ENCODE peak calls at places on chromosomes 12 and 14, in nine cellular contexts. J, O, Z, A, P, N, B, V and H are unnamed samples.

GRCh38 chr14:97626088-97626487 is 828.9 kb downstream of the VRK1 start:
- DNase-seq in J (no peak), O (no peak), Z (no peak), A (no peak), P (no peak), N (no peak), B (no peak), V (no peak), H (no peak)

GRCh38 chr12:8603858-8604257 is 8.8 kb downstream of the AICDA start:
- DNase-seq in J (no peak), O (no peak), Z (no peak), A (no peak), P (no peak), N (no peak), B (no peak), V (no peak), H (no peak)

GRCh38 chr14:77376380-77376770 is 519 bp downstream of the TMED8 start:
- DNase-seq in J (peak; percentile 22), O (no peak), Z (no peak), A (peak; percentile 31), P (no peak), N (peak; percentile 21), B (peak; percentile 4), V (peak; percentile 25), H (peak; percentile 8)

GRCh38 chr14:72701610-72702009 is 192.3 kb downstream of the DPF3 start:
- DNase-seq in J (no peak), O (no peak), Z (no peak), A (peak; percentile 93), P (no peak), N (no peak), B (no peak), V (no peak), H (no peak)

GRCh38 chr14:81400202-81400678 is at the start of gene STON2:
- DNase-seq in J (peak; percentile 28), O (no peak), Z (peak; percentile 32), A (peak; percentile 3), P (no peak), N (peak; percentile 90), B (no peak), V (no peak), H (no peak)

GRCh38 chr14:95432152-95433093 is 84.0 kb downstream of the SYNE3 start:
- DNase-seq in J (peak; percentile 68), O (no peak), Z (no peak), A (peak; percentile 50), P (peak; percentile 36), N (no peak), B (peak; percentile 78), V (peak; percentile 64), H (no peak)

GRCh38 chr12:49230176-49230575 is 34.7 kb upstream of the TUBA1C start:
- DNase-seq in J (no peak), O (no peak), Z (no peak), A (peak; percentile 60), P (peak; percentile 93), N (no peak), B (no peak), V (no peak), H (no peak)

GRCh38 chr14:106518054-106518943 is 991.9 kb downstream of the TMEM121 start:
- DNase-seq in J (peak; percentile 15), O (peak; percentile 86), Z (peak; percentile 75), A (no peak), P (peak; percentile 53), N (peak; percentile 41), B (no peak), V (peak; percentile 38), H (peak; percentile 63)

GRCh38 chr14:70887207-70888150 is 19.8 kb upstream of the PCNX1 start:
- DNase-seq in J (no peak), O (no peak), Z (peak; percentile 23), A (no peak), P (no peak), N (no peak), B (no peak), V (no peak), H (peak; percentile 17)

GRCh38 chr12:119176267-119177055 is 2.3 kb upstream of the HSPB8 start:
- DNase-seq in J (peak; percentile 77), O (no peak), Z (no peak), A (no peak), P (peak; percentile 84), N (peak; percentile 79), B (no peak), V (peak; percentile 78), H (no peak)

GRCh38 chr12:27105746-27106536 is 23.6 kb upstream of the C12orf71 start:
- DNase-seq in J (no peak), O (no peak), Z (no peak), A (no peak), P (no peak), N (no peak), B (no peak), V (no peak), H (no peak)

GRCh38 chr12:10540776-10541205 is 35.1 kb downstream of the EIF2S3B start:
- DNase-seq in J (no peak), O (no peak), Z (no peak), A (no peak), P (no peak), N (no peak), B (no peak), V (no peak), H (no peak)

GRCh38 chr14:90624732-90625444 is 191.3 kb downstream of the TTC7B start:
- DNase-seq in J (no peak), O (no peak), Z (no peak), A (no peak), P (no peak), N (no peak), B (no peak), V (no peak), H (no peak)

GRCh38 chr12:28535216-28535615 is 345.0 kb downstream of the CCDC91 start:
- DNase-seq in J (no peak), O (no peak), Z (no peak), A (no peak), P (no peak), N (no peak), B (no peak), V (no peak), H (no peak)

GRCh38 chr12:9796346-9796745 is 30.9 kb upstream of the KLRF1 start:
- DNase-seq in J (no peak), O (peak; percentile 29), Z (no peak), A (no peak), P (no peak), N (no peak), B (no peak), V (no peak), H (no peak)

GRCh38 chr12:50322196-50322595 is 38.9 kb upstream of the LIMA1 start:
- DNase-seq in J (no peak), O (no peak), Z (no peak), A (no peak), P (no peak), N (no peak), B (no peak), V (no peak), H (no peak)

GRCh38 chr12:26276709-26277108 is 81.3 kb downstream of the SSPN start:
- DNase-seq in J (no peak), O (no peak), Z (no peak), A (no peak), P (no peak), N (no peak), B (no peak), V (no peak), H (no peak)

GRCh38 chr12:110531741-110532333 is 29.7 kb downstream of the RAD9B start:
- DNase-seq in J (no peak), O (no peak), Z (no peak), A (peak; percentile 67), P (no peak), N (peak; percentile 26), B (no peak), V (no peak), H (no peak)

GRCh38 chr14:68266998-68267397 is 447.4 kb downstream of the RAD51B start:
- DNase-seq in J (no peak), O (no peak), Z (no peak), A (no peak), P (no peak), N (no peak), B (no peak), V (no peak), H (peak; percentile 62)

GRCh38 chr12:28390716-28391452 is 200.6 kb downstream of the CCDC91 start:
- DNase-seq in J (no peak), O (no peak), Z (no peak), A (no peak), P (no peak), N (no peak), B (no peak), V (no peak), H (no peak)

GRCh38 chr14:64714432-64715025 is 10.3 kb downstream of the PLEKHG3 start:
- DNase-seq in J (no peak), O (no peak), Z (no peak), A (no peak), P (no peak), N (no peak), B (no peak), V (no peak), H (no peak)

GRCh38 chr12:52794479-52795331 is 1.2 kb downstream of the KRT3 start:
- DNase-seq in J (no peak), O (no peak), Z (no peak), A (no peak), P (no peak), N (peak; percentile 80), B (no peak), V (no peak), H (no peak)

GRCh38 chr14:51744372-51745150 is 92.9 kb downstream of the FRMD6 start:
- DNase-seq in J (no peak), O (no peak), Z (no peak), A (no peak), P (no peak), N (no peak), B (no peak), V (no peak), H (no peak)

GRCh38 chr12:24379493-24379892 is 430.0 kb upstream of the SOX5 start:
- DNase-seq in J (no peak), O (no peak), Z (no peak), A (no peak), P (no peak), N (no peak), B (no peak), V (no peak), H (no peak)

GRCh38 chr14:22319526-22320352 is 269.3 kb downstream of the DAD1 start:
- DNase-seq in J (peak; percentile 83), O (no peak), Z (peak; percentile 38), A (peak; percentile 43), P (peak; percentile 27), N (peak; percentile 69), B (peak; percentile 55), V (peak; percentile 69), H (peak; percentile 30)